ENCODE peak calls at places on chromosomes 13 and 19, in nine cellular contexts. I is fibroblast of the aortic adventitia, F is left lung, P is suprapubic skin, D is endothelial cell of umbilical vein, E is IMR-90, A is uterus, J is ascending aorta, U is HFF-Myc. R is an unnamed sample.

GRCh38 chr13:27968316-27969072 is 621 bp downstream of the CDX2 start:
- DNase-seq in D (no peak), U (no peak), P (peak; percentile 55), A (no peak), J (peak; percentile 54), I (no peak), E (no peak), F (no peak), R (no peak)

GRCh38 chr13:27117158-27117557 is 54.5 kb downstream of the USP12 start:
- DNase-seq in A (no peak), I (peak; percentile 24), E (peak; percentile 74), J (no peak), P (no peak), U (no peak), D (peak; percentile 31), F (no peak), R (no peak)

GRCh38 chr19:31421856-31422255 is 72.6 kb upstream of the TSHZ3 start:
- DNase-seq in F (no peak), A (no peak), I (no peak), U (no peak), E (no peak), J (no peak), D (no peak), P (no peak), R (no peak)

GRCh38 chr13:80921556-80921955 is 580.6 kb upstream of the SPRY2 start:
- DNase-seq in A (no peak), F (no peak), U (no peak), I (peak; percentile 12), P (no peak), J (no peak), D (peak; percentile 91), E (no peak), R (no peak)

GRCh38 chr13:113096745-113097305 is 8.8 kb upstream of the F7 start:
- DNase-seq in E (no peak), D (no peak), A (no peak), P (no peak), F (no peak), I (no peak), U (no peak), J (no peak), R (no peak)

GRCh38 chr19:29263305-29264080 is 50.5 kb upstream of the UQCRFS1 start:
- DNase-seq in D (no peak), I (peak; percentile 55), J (no peak), P (no peak), F (no peak), A (peak; percentile 20), E (peak; percentile 17), U (peak; percentile 7), R (no peak)

GRCh38 chr13:20940083-20940482 is 37.5 kb upstream of the XPO4 start:
- DNase-seq in P (no peak), F (no peak), E (peak; percentile 83), U (no peak), J (no peak), I (peak; percentile 80), D (no peak), A (no peak), R (peak; percentile 47)

GRCh38 chr19:35657904-35658700 is 8.2 kb upstream of the UPK1A start:
- DNase-seq in E (no peak), A (no peak), U (no peak), F (no peak), J (no peak), D (no peak), P (no peak), I (no peak), R (no peak)

GRCh38 chr13:70255406-70255991 is 147.2 kb upstream of the KLHL1 start:
- DNase-seq in U (no peak), I (no peak), F (no peak), J (no peak), A (no peak), P (no peak), E (no peak), D (no peak), R (no peak)

GRCh38 chr19:15124572-15125231 is 17.5 kb downstream of the SYDE1 start:
- DNase-seq in P (no peak), A (no peak), F (no peak), U (no peak), E (no peak), I (no peak), J (peak; percentile 71), D (no peak), R (no peak)

GRCh38 chr19:16435238-16435911 is 36.4 kb downstream of the EPS15L1 start:
- DNase-seq in U (peak; percentile 65), A (peak; percentile 71), D (peak; percentile 84), I (peak; percentile 97), P (no peak), F (peak; percentile 48), E (peak; percentile 98), J (peak; percentile 79), R (no peak)

GRCh38 chr13:111898956-111899713 is 167.8 kb upstream of the SOX1 start:
- DNase-seq in U (no peak), A (no peak), D (no peak), P (peak; percentile 78), J (no peak), E (no peak), F (no peak), I (no peak), R (no peak)

GRCh38 chr13:106772202-106772601 is 204.3 kb upstream of the ARGLU1 start:
- DNase-seq in E (no peak), A (no peak), D (no peak), I (no peak), F (no peak), J (no peak), P (no peak), U (no peak), R (no peak)

GRCh38 chr19:31110331-31110730 is 238.9 kb downstream of the TSHZ3 start:
- DNase-seq in F (no peak), P (no peak), J (no peak), U (no peak), I (peak; percentile 70), A (peak; percentile 23), E (peak; percentile 45), D (no peak), R (peak; percentile 46)

GRCh38 chr19:1826557-1827521 is 14.8 kb upstream of the ATP8B3 start:
- DNase-seq in D (no peak), A (peak; percentile 39), P (no peak), I (no peak), U (no peak), E (no peak), J (no peak), F (no peak), R (no peak)
- H3K4me3 ChIP-seq in D (no peak overlapping the region), A (no peak overlapping the region), P (no peak overlapping the region), I (no peak overlapping the region), U (no peak overlapping the region), E (no peak overlapping the region), J (no peak overlapping the region), F (no peak overlapping the region), R (no peak overlapping the region)

GRCh38 chr19:43467730-43468129 is 2.3 kb upstream of the LYPD3 start:
- DNase-seq in P (no peak), E (peak; percentile 70), I (peak; percentile 45), F (no peak), J (no peak), U (peak; percentile 27), D (peak; percentile 15), A (no peak), R (peak; percentile 68)

GRCh38 chr19:43468354-43469159 is 3.1 kb upstream of the LYPD3 start:
- DNase-seq in P (no peak), E (no peak), D (no peak), F (no peak), A (no peak), U (no peak), J (no peak), I (no peak), R (peak; percentile 23)

GRCh38 chr19:43469160-43469480 is 3.7 kb upstream of the LYPD3 start:
- DNase-seq in D (no peak), A (no peak), F (no peak), J (no peak), I (peak; percentile 22), U (no peak), P (no peak), E (no peak), R (no peak)

GRCh38 chr19:43470288-43470687 is 4.9 kb upstream of the LYPD3 start:
- DNase-seq in U (no peak), F (no peak), E (peak; percentile 93), P (no peak), D (no peak), I (peak; percentile 40), J (no peak), A (no peak), R (peak; percentile 62)

GRCh38 chr19:43471091-43471490 is 5.7 kb upstream of the LYPD3 start:
- DNase-seq in J (no peak), P (no peak), D (no peak), F (no peak), I (no peak), U (no peak), A (no peak), E (no peak), R (peak; percentile 63)
- TF ChIP-seq CTCF in J (no peak), P (no peak), D (no peak), F (no peak), I (no peak), U (no peak), A (no peak), E (no peak), R (no peak)

GRCh38 chr19:23116802-23117571 is at the start of gene ZNF730:
- DNase-seq in P (peak; percentile 81), U (peak; percentile 38), D (peak; percentile 36), A (peak; percentile 18), J (no peak), F (peak; percentile 43), I (peak; percentile 74), E (peak; percentile 68), R (peak; percentile 51)
- H3K4me3 ChIP-seq in P (peak within 1 kb of the TSS; percentile 55), U (peak within 1 kb of the TSS; percentile 56), D (no peak within 1 kb of the TSS), A (peak within 1 kb of the TSS; percentile 41), J (peak within 1 kb of the TSS; percentile 65), F (peak within 1 kb of the TSS; percentile 42), I (peak within 1 kb of the TSS; percentile 79), E (peak within 1 kb of the TSS; percentile 95), R (peak within 1 kb of the TSS; percentile 72)

GRCh38 chr19:18898081-18898532 is 2.1 kb upstream of the CERS1 start:
- DNase-seq in F (no peak), A (no peak), D (no peak), P (no peak), J (no peak), U (no peak), E (no peak), I (peak; percentile 47), R (no peak)

GRCh38 chr19:18895038-18895827 is 725 bp downstream of the CERS1 start:
- DNase-seq in E (no peak), U (no peak), I (peak; percentile 24), P (no peak), F (peak; percentile 47), J (no peak), D (peak; percentile 42), A (no peak), R (no peak)

GRCh38 chr19:18897108-18898029 is 1.4 kb upstream of the CERS1 start:
- DNase-seq in J (no peak), U (no peak), E (no peak), I (no peak), A (no peak), D (no peak), P (no peak), F (no peak), R (no peak)

GRCh38 chr19:18895828-18896341 is at the start of gene CERS1:
- DNase-seq in E (no peak), A (no peak), J (no peak), F (no peak), U (no peak), P (no peak), I (no peak), D (no peak), R (no peak)

DNA sequence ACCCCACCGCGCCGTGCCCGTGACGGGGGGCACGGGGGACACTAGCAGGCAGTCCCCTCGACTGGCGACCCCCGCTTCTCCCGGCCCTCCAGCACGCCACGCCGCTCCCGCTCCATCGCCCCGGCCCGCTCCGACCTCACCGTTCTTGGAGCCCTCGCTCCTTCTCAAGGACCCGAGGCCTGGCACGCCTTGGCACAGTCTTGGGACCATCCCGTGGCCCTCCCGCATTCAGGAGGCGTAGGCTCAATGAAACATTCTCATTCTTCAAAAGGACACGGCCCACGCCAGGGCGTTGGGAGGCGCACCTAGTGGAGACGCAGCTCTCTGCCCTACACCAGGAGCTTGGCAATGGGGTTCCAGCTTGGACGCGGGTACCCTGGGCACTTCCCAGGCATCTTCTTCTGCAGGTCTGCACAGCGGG is 473 bp upstream of the CERS1 start:
- DNase-seq in A (no peak), P (no peak), E (no peak), J (no peak), F (no peak), U (no peak), D (no peak), I (no peak), R (no peak)
- TF ChIP-seq CTCF in A (no peak), P (no peak), E (no peak), J (no peak), F (no peak), U (no peak), D (no peak), I (no peak), R (peak; percentile 9)

R was measured in bronchial epithelial cell.